ENCODE peak calls at places on chromosomes 3 and 15, in seven cellular contexts. S, O, V, Y, U, W and Z are unnamed samples.

GRCh38 chr15:82647835-82648256 is 683 bp upstream of the CPEB1 start:
- DNase-seq in S (peak), O (no peak), V (no peak), Y (no peak), U (no peak), W (no peak), Z (no peak)

GRCh38 chr3:46662771-46663551 is 30.5 kb downstream of the ALS2CL start:
- DNase-seq in S (no peak), O (no peak), V (no peak), Y (no peak), U (peak), W (no peak), Z (no peak)

GRCh38 chr3:195208631-195209030 is 62.3 kb downstream of the XXYLT1 start:
- DNase-seq in S (no peak), O (no peak), V (no peak), Y (no peak), U (no peak), W (peak), Z (no peak)

GRCh38 chr15:93835378-93835777 is 396.0 kb upstream of the MCTP2 start:
- DNase-seq in S (no peak), O (no peak), V (no peak), Y (no peak), U (no peak), W (no peak), Z (no peak)

GRCh38 chr3:177447938-177448337 is 250.7 kb upstream of the TBL1XR1 start:
- DNase-seq in S (no peak), O (no peak), V (no peak), Y (no peak), U (no peak), W (peak), Z (no peak)

GRCh38 chr3:54146383-54147239 is 24.3 kb downstream of the CACNA2D3 start:
- DNase-seq in S (no peak), O (no peak), V (no peak), Y (no peak), U (peak), W (peak), Z (no peak)

GRCh38 chr3:104190681-104191080 is 1176.0 kb upstream of the ALCAM start:
- DNase-seq in S (no peak), O (no peak), V (peak), Y (no peak), U (no peak), W (no peak), Z (no peak)

GRCh38 chr3:41848745-41849574 is 112.9 kb downstream of the ULK4 start:
- DNase-seq in S (no peak), O (no peak), V (no peak), Y (no peak), U (no peak), W (no peak), Z (no peak)

GRCh38 chr3:105956311-105956710 is 87.5 kb upstream of the CBLB start:
- DNase-seq in S (no peak), O (no peak), V (no peak), Y (no peak), U (peak), W (no peak), Z (no peak)

GRCh38 chr3:121834079-121834730 is 655 bp downstream of the IQCB1 start:
- DNase-seq in S (no peak), O (no peak), V (peak), Y (no peak), U (peak), W (no peak), Z (no peak)

GRCh38 chr15:76293361-76293760 is 17.9 kb downstream of the ETFA start:
- DNase-seq in S (no peak), O (no peak), V (no peak), Y (no peak), U (peak), W (no peak), Z (no peak)